ENCODE peak calls at places on chromosomes 13 and 19, in eight cellular contexts. V is neural progenitor cell; S is GM23338; L is effector memory CD4-positive, alpha-beta T cell; G is Peyer's patch; N is IMR-90; K is psoas muscle; J is heart left ventricle. Z is an unnamed sample.

GRCh38 chr19:16417660-16418596 is 53.8 kb downstream of the EPS15L1 start:
- DNase-seq in N (peak; percentile 42), V (peak; percentile 81), J (peak; percentile 63), G (peak; percentile 83), K (peak; percentile 83), S (peak; percentile 88), L (peak; percentile 38), Z (no peak)

GRCh38 chr19:44807652-44808462 is 1.0 kb upstream of the BCAM start:
- DNase-seq in J (no peak), V (peak; percentile 87), G (no peak), K (no peak), L (no peak), N (peak; percentile 34), S (peak; percentile 99), Z (no peak)

GRCh38 chr19:40162104-40162503 is 29.1 kb upstream of the MAP3K10 start:
- DNase-seq in S (no peak), V (no peak), L (no peak), J (no peak), K (no peak), N (no peak), G (no peak), Z (no peak)

GRCh38 chr13:44667950-44668349 is 91.8 kb upstream of the TSC22D1 start:
- DNase-seq in J (no peak), S (no peak), L (no peak), G (no peak), N (peak; percentile 53), V (peak; percentile 78), K (no peak), Z (no peak)

GRCh38 chr13:77737583-77738200 is 40.2 kb downstream of the SLAIN1 start:
- DNase-seq in J (no peak), G (no peak), V (no peak), N (no peak), K (no peak), S (no peak), L (no peak), Z (no peak)

GRCh38 chr13:36736119-36736726 is 62.4 kb downstream of the SERTM1 start:
- DNase-seq in N (peak; percentile 62), G (peak; percentile 19), L (no peak), V (peak; percentile 74), J (peak; percentile 24), S (peak; percentile 74), K (no peak), Z (no peak)

GRCh38 chr19:35507561-35507960 is 5.9 kb downstream of the DMKN start:
- DNase-seq in J (no peak), V (no peak), S (no peak), L (no peak), K (no peak), N (no peak), G (no peak), Z (no peak)

GRCh38 chr19:17915940-17916593 is 16.7 kb upstream of the CCDC124 start:
- DNase-seq in N (no peak), S (no peak), J (no peak), G (no peak), L (no peak), V (no peak), K (no peak), Z (no peak)

GRCh38 chr13:95533545-95534135 is 18.9 kb upstream of the CLDN10 start:
- DNase-seq in G (no peak), S (peak; percentile 64), K (no peak), L (no peak), N (no peak), J (no peak), V (peak; percentile 44), Z (no peak)

GRCh38 chr19:6020166-6020967 is 42.4 kb upstream of the RANBP3 start:
- DNase-seq in J (no peak), N (no peak), L (no peak), G (no peak), K (peak; percentile 34), V (no peak), S (no peak), Z (no peak)

DNA sequence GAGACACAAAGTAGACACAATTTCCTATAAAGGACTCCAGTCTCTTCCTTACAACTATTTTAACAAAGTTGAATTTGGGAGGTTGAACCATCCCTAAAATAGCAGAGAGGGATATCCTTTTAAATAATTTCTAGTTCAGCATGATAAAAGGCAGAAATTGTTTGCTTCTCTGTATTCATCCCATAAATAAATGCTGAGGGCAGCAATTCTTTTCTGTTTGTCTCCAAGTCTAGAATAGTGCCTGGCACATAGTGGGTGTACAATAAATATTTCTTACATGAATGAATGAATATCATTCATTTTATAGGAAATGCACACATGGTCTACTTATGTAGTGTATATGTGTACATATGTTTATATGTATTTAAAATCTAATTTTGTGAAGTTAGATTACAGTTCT is 12.3 kb downstream of the COL4A1 start:
- DNase-seq in N (no peak), J (no peak), G (no peak), K (no peak), L (no peak), S (no peak), V (no peak), Z (no peak)
- H3K4me1 ChIP-seq in N (peaks cover 13% of the 10 kb centered on the region), J (peaks cover 25% of the 10 kb centered on the region), G (peaks cover 11% of the 10 kb centered on the region), K (no peaks in the 10 kb centered on the region), L (no peaks in the 10 kb centered on the region), S (peaks cover 17% of the 10 kb centered on the region), V (peaks cover 13% of the 10 kb centered on the region), Z (peaks cover 8% of the 10 kb centered on the region)

GRCh38 chr13:28474491-28475134 is 20.3 kb downstream of the FLT1 start:
- DNase-seq in S (no peak), K (no peak), N (no peak), G (no peak), J (no peak), L (no peak), V (no peak), Z (no peak)

GRCh38 chr13:28476919-28477708 is 17.8 kb downstream of the FLT1 start:
- DNase-seq in N (no peak), V (no peak), S (no peak), K (no peak), J (no peak), L (no peak), G (no peak), Z (no peak)

GRCh38 chr13:28477709-28477973 is 17.3 kb downstream of the FLT1 start:
- DNase-seq in J (no peak), K (no peak), V (no peak), L (no peak), G (no peak), S (no peak), N (no peak), Z (no peak)

GRCh38 chr13:28478127-28478526 is 16.8 kb downstream of the FLT1 start:
- DNase-seq in N (peak; percentile 84), V (no peak), G (no peak), L (no peak), S (no peak), J (no peak), K (no peak), Z (no peak)

DNA sequence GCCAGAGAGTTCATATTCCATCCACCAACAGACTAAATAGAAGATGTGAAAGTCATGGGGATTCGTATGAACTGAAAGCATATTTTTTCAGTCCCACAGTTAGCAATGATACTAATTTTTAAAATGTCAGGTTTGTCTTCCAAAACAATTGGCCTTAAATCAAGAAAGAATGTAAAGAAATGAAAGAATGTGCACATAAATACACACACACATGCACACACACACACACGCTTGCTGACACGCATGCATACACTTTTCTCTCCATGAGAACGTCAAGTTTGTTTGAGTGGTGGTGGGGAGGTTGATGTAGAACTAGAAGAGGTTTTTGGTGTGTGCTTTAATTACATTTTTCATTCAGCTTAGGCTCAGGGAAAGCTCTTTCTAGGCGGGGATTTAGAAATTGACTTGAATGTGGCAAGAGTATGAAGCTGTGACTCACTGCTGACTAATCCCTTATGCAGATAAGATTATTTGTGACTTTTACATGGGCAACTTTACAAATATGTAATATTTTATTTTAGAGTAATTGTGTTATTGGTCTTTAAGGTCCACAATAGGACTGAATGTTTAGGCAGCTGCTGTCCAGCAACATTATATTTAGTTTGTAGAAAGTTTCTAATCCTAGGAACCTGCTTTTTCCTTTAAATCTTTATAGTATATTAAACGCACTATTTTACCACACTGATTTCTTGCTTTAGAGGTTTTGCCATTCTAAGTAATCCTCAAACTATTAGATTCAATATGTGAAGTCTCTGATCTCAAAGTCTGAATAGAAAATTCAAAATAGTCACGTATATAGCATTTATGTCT is 18.8 kb downstream of the FLT1 start:
- DNase-seq in N (peak; percentile 97), V (no peak), S (no peak), K (no peak), J (no peak), L (no peak), G (no peak), Z (no peak)
- H3K27ac ChIP-seq in N (peak overlapping the region; percentile 63), V (no peak overlapping the region), S (no peak overlapping the region), K (no peak overlapping the region), J (no peak overlapping the region), L (no peak overlapping the region), G (no peak overlapping the region), Z (no peak overlapping the region)

GRCh38 chr19:10747271-10747670 is 29.4 kb downstream of the DNM2 start:
- DNase-seq in L (no peak), G (no peak), V (no peak), S (no peak), N (no peak), K (no peak), J (no peak), Z (no peak)
- H3K4me1 ChIP-seq in L (peaks cover 15% of the 10 kb centered on the region), G (peaks cover 97% of the 10 kb centered on the region), V (no peaks in the 10 kb centered on the region), S (peaks cover 7% of the 10 kb centered on the region), N (peaks cover 15% of the 10 kb centered on the region), K (peaks cover 50% of the 10 kb centered on the region), J (peaks cover 24% of the 10 kb centered on the region), Z (peaks cover 79% of the 10 kb centered on the region)

GRCh38 chr13:33278923-33279322 is 6.6 kb downstream of the STARD13 start:
- DNase-seq in K (no peak), N (no peak), L (no peak), J (no peak), G (no peak), V (no peak), S (no peak), Z (no peak)

GRCh38 chr13:33279414-33279813 is 6.1 kb downstream of the STARD13 start:
- DNase-seq in K (no peak), V (no peak), J (no peak), N (no peak), S (no peak), G (no peak), L (no peak), Z (no peak)

GRCh38 chr13:33280923-33281322 is 4.6 kb downstream of the STARD13 start:
- DNase-seq in G (no peak), V (no peak), N (peak; percentile 50), S (no peak), L (no peak), K (no peak), J (no peak), Z (no peak)

GRCh38 chr13:33280550-33280905 is 5.0 kb downstream of the STARD13 start:
- DNase-seq in S (no peak), K (no peak), N (no peak), G (no peak), V (no peak), J (no peak), L (no peak), Z (no peak)

DNA sequence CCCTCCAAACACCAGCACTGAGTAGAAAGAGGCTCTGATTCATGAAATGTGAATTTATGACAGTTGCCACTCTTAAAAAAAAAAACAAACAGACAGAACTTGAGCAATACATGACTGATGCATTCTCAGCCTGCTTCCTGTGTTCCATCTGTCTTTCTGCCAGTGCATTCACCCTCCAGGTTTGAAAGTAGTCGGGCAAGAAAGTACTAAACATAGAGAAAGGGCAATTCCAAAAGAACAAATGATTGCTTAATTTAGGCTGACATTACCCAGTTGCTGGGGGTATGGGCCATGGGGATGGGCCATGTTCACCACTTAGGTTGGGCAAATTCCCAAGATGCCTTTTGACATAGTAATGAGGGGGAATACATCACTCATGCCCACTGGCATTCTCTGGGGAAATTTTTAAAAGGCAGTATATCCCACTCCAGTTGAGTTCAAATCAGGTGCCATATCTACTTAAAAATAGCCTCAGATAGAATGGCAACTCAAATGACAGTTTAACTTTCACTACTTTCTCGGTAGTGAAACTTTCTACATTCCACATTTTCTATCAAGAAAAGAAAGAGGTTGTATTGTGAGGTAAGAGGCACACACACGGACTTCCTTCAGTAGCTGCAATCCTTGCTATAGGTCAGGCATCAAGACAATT is 5.5 kb downstream of the STARD13 start:
- DNase-seq in J (no peak), V (no peak), G (no peak), K (no peak), L (no peak), N (peak; percentile 71), S (no peak), Z (no peak)
- H3K27ac ChIP-seq in J (peak overlapping the region; percentile 19), V (no peak overlapping the region), G (no peak overlapping the region), K (peak overlapping the region; percentile 80), L (no peak overlapping the region), N (peak overlapping the region; percentile 58), S (no peak overlapping the region), Z (peak overlapping the region; percentile 71)